ENCODE peak calls at places on chromosomes 6 and 20, in ten cellular contexts. L is T-helper 9 cell, V is anterior cingulate cortex, R is AG04450, P is COR-L47, Y is NCI-H1436, X is AG20443, T is HuH-7, Q is HEK293T, G is iris pigment epithelial cell. E is an unnamed sample.
A peak's percentile ranks its signal among the peaks of the same experiment; 100 is the strongest.

GRCh38 chr6:43505718-43506117 is 4.4 kb downstream of the LRRC73 start:
- DNase-seq in L (no peak), V (no peak), R (no peak), P (no peak), Y (no peak), X (no peak), T (no peak), Q (no peak), G (no peak), E (no peak)

GRCh38 chr6:20569000-20569610 is 34.8 kb downstream of the CDKAL1 start:
- DNase-seq in L (no peak), V (no peak), R (no peak), P (no peak), Y (peak; percentile 38), X (peak; percentile 10), T (no peak), Q (no peak), G (peak; percentile 38), E (peak; percentile 49)

GRCh38 chr20:63657260-63657936 is 714 bp upstream of the RTEL1 start:
- DNase-seq in L (no peak), V (no peak), R (no peak), P (no peak), Y (no peak), X (peak; percentile 43), T (peak; percentile 62), Q (no peak), G (no peak), E (no peak)

GRCh38 chr6:27025351-27025750 is 222.2 kb upstream of the PRSS16 start:
- DNase-seq in L (no peak), V (no peak), R (no peak), P (no peak), Y (no peak), X (no peak), T (no peak), Q (no peak), G (peak; percentile 26), E (no peak)

GRCh38 chr6:116062496-116062895 is 1.8 kb upstream of the FRK start:
- DNase-seq in L (no peak), V (no peak), R (no peak), P (no peak), Y (no peak), X (no peak), T (no peak), Q (no peak), G (no peak), E (no peak)

GRCh38 chr20:57203204-57203603 is 63.2 kb downstream of the BMP7 start:
- DNase-seq in L (no peak), V (no peak), R (no peak), P (no peak), Y (no peak), X (no peak), T (no peak), Q (no peak), G (no peak), E (no peak)

GRCh38 chr6:143058987-143059386 is 1.7 kb upstream of the AIG1 start:
- DNase-seq in L (no peak), V (no peak), R (no peak), P (no peak), Y (no peak), X (no peak), T (no peak), Q (no peak), G (no peak), E (no peak)

GRCh38 chr6:30321692-30322388 is 4.9 kb upstream of the TRIM39 start:
- DNase-seq in L (no peak), V (no peak), R (no peak), P (no peak), Y (no peak), X (no peak), T (no peak), Q (no peak), G (no peak), E (no peak)

GRCh38 chr6:7146079-7146828 is 38.5 kb downstream of the RREB1 start:
- DNase-seq in L (no peak), V (no peak), R (no peak), P (no peak), Y (no peak), X (peak; percentile 72), T (no peak), Q (no peak), G (peak; percentile 61), E (peak; percentile 69)

GRCh38 chr6:14814016-14814415 is 431.9 kb upstream of the JARID2 start:
- DNase-seq in L (no peak), V (no peak), R (no peak), P (no peak), Y (no peak), X (no peak), T (no peak), Q (no peak), G (no peak), E (no peak)

GRCh38 chr6:99305021-99305554 is 44.4 kb downstream of the FAXC start:
- DNase-seq in L (no peak), V (no peak), R (no peak), P (no peak), Y (no peak), X (no peak), T (no peak), Q (no peak), G (no peak), E (no peak)

GRCh38 chr6:75118925-75119515 is 86.8 kb downstream of the COL12A1 start:
- DNase-seq in L (no peak), V (no peak), R (no peak), P (no peak), Y (no peak), X (no peak), T (no peak), Q (no peak), G (no peak), E (no peak)

GRCh38 chr6:84346372-84346771 is 118.9 kb upstream of the CEP162 start:
- DNase-seq in L (no peak), V (no peak), R (no peak), P (peak; percentile 22), Y (no peak), X (peak; percentile 12), T (no peak), Q (no peak), G (no peak), E (no peak)

GRCh38 chr20:61807426-61808160 is 258.1 kb downstream of the TAF4 start:
- DNase-seq in L (no peak), V (no peak), R (no peak), P (peak; percentile 25), Y (no peak), X (no peak), T (no peak), Q (no peak), G (no peak), E (no peak)

GRCh38 chr6:103734016-103734415 is 1125.7 kb downstream of the HACE1 start:
- DNase-seq in L (no peak), V (no peak), R (no peak), P (no peak), Y (no peak), X (no peak), T (no peak), Q (no peak), G (no peak), E (no peak)

GRCh38 chr6:55643868-55644267 is 64.9 kb upstream of the HMGCLL1 start:
- DNase-seq in L (no peak), V (no peak), R (no peak), P (no peak), Y (no peak), X (no peak), T (no peak), Q (no peak), G (peak; percentile 77), E (peak; percentile 22)